ENCODE peak calls at places on chromosomes 5 and 9, in six cellular contexts. W is H9, L is astrocyte, C is left ventricle myocardium inferior, V is cardiac muscle cell, J is Panc1. P is an unnamed sample.

GRCh38 chr5:17289681-17290619 is 72.5 kb downstream of the BASP1 start:
- DNase-seq in V (peak; percentile 76), J (no peak), W (no peak), L (peak; percentile 73), C (no peak), P (no peak)

GRCh38 chr5:86039351-86039750 is 578.4 kb upstream of the COX7C start:
- DNase-seq in L (no peak), C (no peak), W (no peak), J (no peak), V (no peak), P (no peak)

GRCh38 chr9:135607401-135608293 is 31.7 kb downstream of the GLT6D1 start:
- DNase-seq in W (peak; percentile 20), C (peak; percentile 11), L (no peak), J (no peak), V (no peak), P (no peak)

GRCh38 chr5:138661991-138662434 is 86.8 kb upstream of the HSPA9 start:
- DNase-seq in V (no peak), L (no peak), W (no peak), J (no peak), C (no peak), P (no peak)

GRCh38 chr5:40447438-40447837 is 232.3 kb upstream of the PTGER4 start:
- DNase-seq in V (no peak), L (no peak), J (no peak), C (no peak), W (no peak), P (no peak)

GRCh38 chr5:354581-355378 is 33.3 kb downstream of the AHRR start:
- DNase-seq in L (no peak), V (no peak), J (no peak), C (no peak), W (peak; percentile 19), P (no peak)

GRCh38 chr5:171840701-171841522 is 55.3 kb downstream of the SMIM23 start:
- DNase-seq in V (no peak), C (no peak), L (no peak), J (no peak), W (no peak), P (no peak)

GRCh38 chr5:81202652-81203051 is 30.5 kb upstream of the CKMT2 start:
- DNase-seq in L (no peak), C (no peak), W (no peak), V (peak; percentile 28), J (no peak), P (no peak)

GRCh38 chr5:174312270-174312617 is 266.7 kb downstream of the NSG2 start:
- DNase-seq in C (no peak), V (no peak), L (no peak), W (no peak), J (no peak), P (no peak)

GRCh38 chr5:180135128-180135955 is 63.8 kb upstream of the RNF130 start:
- DNase-seq in W (no peak), J (no peak), V (peak; percentile 79), L (peak; percentile 81), C (no peak), P (no peak)

GRCh38 chr9:136619742-136620440 is 42.8 kb upstream of the EGFL7 start:
- DNase-seq in J (no peak), L (no peak), C (peak; percentile 67), W (no peak), V (peak; percentile 65), P (no peak)

GRCh38 chr5:143101740-143102386 is 301.6 kb downstream of the NR3C1 start:
- DNase-seq in C (no peak), V (peak; percentile 14), L (no peak), W (no peak), J (no peak), P (peak; percentile 53)

GRCh38 chr5:104733063-104733719 is 1170.6 kb upstream of the NUDT12 start:
- DNase-seq in C (no peak), W (no peak), V (no peak), J (no peak), L (no peak), P (no peak)

GRCh38 chr5:175885813-175886212 is 14.4 kb downstream of the CPLX2 start:
- DNase-seq in L (peak; percentile 5), W (no peak), V (peak; percentile 21), J (no peak), C (no peak), P (no peak)

GRCh38 chr9:115671236-115671770 is 482.3 kb upstream of the PAPPA start:
- DNase-seq in L (no peak), J (no peak), C (no peak), V (no peak), W (no peak), P (no peak)

GRCh38 chr5:172411423-172412111 is 42.8 kb downstream of the SH3PXD2B start:
- DNase-seq in C (peak; percentile 42), V (peak; percentile 55), W (no peak), L (no peak), J (no peak), P (no peak)

GRCh38 chr9:129763235-129763917 is 10.5 kb upstream of the PTGES start:
- DNase-seq in C (peak; percentile 19), V (peak; percentile 95), L (peak; percentile 52), W (no peak), J (no peak), P (no peak)
- H3K27ac ChIP-seq in C (peak overlapping the region; percentile 80), V (no peak overlapping the region), L (no peak overlapping the region), W (no peak overlapping the region), J (no peak overlapping the region), P (no peak overlapping the region)

GRCh38 chr9:37965116-37965515 is 61.2 kb upstream of the SLC25A51 start:
- DNase-seq in W (no peak), C (no peak), V (no peak), J (no peak), L (no peak), P (no peak)
- H3K27ac ChIP-seq in W (no peak overlapping the region), C (no peak overlapping the region), V (no peak overlapping the region), J (peak overlapping the region; percentile 57), L (peak overlapping the region; percentile 95), P (no peak overlapping the region)

GRCh38 chr9:95171596-95171995 is 145.9 kb downstream of the FANCC start:
- DNase-seq in V (no peak), L (no peak), W (no peak), C (no peak), J (no peak), P (no peak)
- H3K27ac ChIP-seq in V (no peak overlapping the region), L (no peak overlapping the region), W (no peak overlapping the region), C (no peak overlapping the region), J (no peak overlapping the region), P (no peak overlapping the region)

GRCh38 chr5:36239370-36240293 is 2.1 kb downstream of the NADK2 start:
- DNase-seq in J (no peak), L (no peak), W (no peak), V (no peak), C (no peak), P (peak; percentile 4)
- H3K27ac ChIP-seq in J (peak overlapping the region; percentile 7), L (no peak overlapping the region), W (no peak overlapping the region), V (peak overlapping the region; percentile 95), C (peak overlapping the region; percentile 98), P (peak overlapping the region; percentile 97)